ENCODE peak calls at places on chromosomes 5 and 9, in nine cellular contexts. One of them, this sample, is unnamed.

GRCh38 chr5:65480306-65480865 is 1.3 kb downstream of the ADAMTS6 start:
- DNase-seq in left cardiac atrium: peak; percentile 73
- DNase-seq in LoVo: peak; percentile 55
- DNase-seq in amygdala: peak; percentile 31
- DNase-seq in caudate nucleus: peak; percentile 23
- DNase-seq in iPS DF 6.9: no peak
- DNase-seq in mesothelial cell of epicardium: peak; percentile 30
- DNase-seq in AG09309: peak; percentile 57
- DNase-seq in stimulated activated CD4-positive, alpha-beta T cell treated with anti-CD3 and anti-CD28 coated beads, Interleukin-15, amount 100 ng/mL, for 1 hour: peak; percentile 3
- DNase-seq in this sample: no peak

GRCh38 chr5:143235423-143235822 is 168.1 kb downstream of the NR3C1 start:
- DNase-seq in left cardiac atrium: no peak
- DNase-seq in LoVo: no peak
- DNase-seq in amygdala: no peak
- DNase-seq in caudate nucleus: no peak
- DNase-seq in iPS DF 6.9: no peak
- DNase-seq in mesothelial cell of epicardium: no peak
- DNase-seq in AG09309: peak; percentile 71
- DNase-seq in stimulated activated CD4-positive, alpha-beta T cell treated with anti-CD3 and anti-CD28 coated beads, Interleukin-15, amount 100 ng/mL, for 1 hour: no peak
- DNase-seq in this sample: no peak

GRCh38 chr5:62778327-62779009 is 199.8 kb downstream of the LRRC70 start:
- DNase-seq in left cardiac atrium: no peak
- DNase-seq in LoVo: no peak
- DNase-seq in amygdala: no peak
- DNase-seq in caudate nucleus: no peak
- DNase-seq in iPS DF 6.9: peak; percentile 2
- DNase-seq in mesothelial cell of epicardium: no peak
- DNase-seq in AG09309: no peak
- DNase-seq in stimulated activated CD4-positive, alpha-beta T cell treated with anti-CD3 and anti-CD28 coated beads, Interleukin-15, amount 100 ng/mL, for 1 hour: no peak
- DNase-seq in this sample: no peak

GRCh38 chr5:172223901-172224873 is 30.2 kb downstream of the EFCAB9 start:
- DNase-seq in left cardiac atrium: no peak
- DNase-seq in LoVo: no peak
- DNase-seq in amygdala: no peak
- DNase-seq in caudate nucleus: no peak
- DNase-seq in iPS DF 6.9: no peak
- DNase-seq in mesothelial cell of epicardium: no peak
- DNase-seq in AG09309: no peak
- DNase-seq in stimulated activated CD4-positive, alpha-beta T cell treated with anti-CD3 and anti-CD28 coated beads, Interleukin-15, amount 100 ng/mL, for 1 hour: peak; percentile 22
- DNase-seq in this sample: no peak

GRCh38 chr9:1207681-1208080 is 157.5 kb downstream of the DMRT2 start:
- DNase-seq in left cardiac atrium: no peak
- DNase-seq in LoVo: no peak
- DNase-seq in amygdala: no peak
- DNase-seq in caudate nucleus: no peak
- DNase-seq in iPS DF 6.9: no peak
- DNase-seq in mesothelial cell of epicardium: no peak
- DNase-seq in AG09309: peak; percentile 84
- DNase-seq in stimulated activated CD4-positive, alpha-beta T cell treated with anti-CD3 and anti-CD28 coated beads, Interleukin-15, amount 100 ng/mL, for 1 hour: no peak
- DNase-seq in this sample: no peak

GRCh38 chr9:110599468-110599867 is 19.9 kb upstream of the SVEP1 start:
- DNase-seq in left cardiac atrium: no peak
- DNase-seq in LoVo: no peak
- DNase-seq in amygdala: no peak
- DNase-seq in caudate nucleus: no peak
- DNase-seq in iPS DF 6.9: no peak
- DNase-seq in mesothelial cell of epicardium: no peak
- DNase-seq in AG09309: no peak
- DNase-seq in stimulated activated CD4-positive, alpha-beta T cell treated with anti-CD3 and anti-CD28 coated beads, Interleukin-15, amount 100 ng/mL, for 1 hour: no peak
- DNase-seq in this sample: no peak

GRCh38 chr5:176609724-176610429 is at the start of gene GPRIN1:
- DNase-seq in left cardiac atrium: peak; percentile 58
- DNase-seq in LoVo: peak; percentile 80
- DNase-seq in amygdala: no peak
- DNase-seq in caudate nucleus: peak; percentile 34
- DNase-seq in iPS DF 6.9: no peak
- DNase-seq in mesothelial cell of epicardium: peak; percentile 65
- DNase-seq in AG09309: no peak
- DNase-seq in stimulated activated CD4-positive, alpha-beta T cell treated with anti-CD3 and anti-CD28 coated beads, Interleukin-15, amount 100 ng/mL, for 1 hour: peak; percentile 57
- DNase-seq in this sample: no peak

GRCh38 chr5:130706696-130707095 is 458.4 kb downstream of the HINT1 start:
- DNase-seq in left cardiac atrium: no peak
- DNase-seq in LoVo: no peak
- DNase-seq in amygdala: no peak
- DNase-seq in caudate nucleus: no peak
- DNase-seq in iPS DF 6.9: no peak
- DNase-seq in mesothelial cell of epicardium: no peak
- DNase-seq in AG09309: no peak
- DNase-seq in stimulated activated CD4-positive, alpha-beta T cell treated with anti-CD3 and anti-CD28 coated beads, Interleukin-15, amount 100 ng/mL, for 1 hour: no peak
- DNase-seq in this sample: no peak

GRCh38 chr5:134794136-134794535 is 35.6 kb downstream of the DDX46 start:
- DNase-seq in left cardiac atrium: no peak
- DNase-seq in LoVo: no peak
- DNase-seq in amygdala: no peak
- DNase-seq in caudate nucleus: no peak
- DNase-seq in iPS DF 6.9: no peak
- DNase-seq in mesothelial cell of epicardium: no peak
- DNase-seq in AG09309: no peak
- DNase-seq in stimulated activated CD4-positive, alpha-beta T cell treated with anti-CD3 and anti-CD28 coated beads, Interleukin-15, amount 100 ng/mL, for 1 hour: no peak
- DNase-seq in this sample: no peak

GRCh38 chr5:56693220-56693579 is 122.1 kb upstream of the MAP3K1 start:
- DNase-seq in left cardiac atrium: no peak
- DNase-seq in LoVo: no peak
- DNase-seq in amygdala: no peak
- DNase-seq in caudate nucleus: no peak
- DNase-seq in iPS DF 6.9: no peak
- DNase-seq in mesothelial cell of epicardium: no peak
- DNase-seq in AG09309: no peak
- DNase-seq in stimulated activated CD4-positive, alpha-beta T cell treated with anti-CD3 and anti-CD28 coated beads, Interleukin-15, amount 100 ng/mL, for 1 hour: peak; percentile 43
- DNase-seq in this sample: no peak

GRCh38 chr9:9791621-9792020 is 821.2 kb downstream of the PTPRD start:
- DNase-seq in left cardiac atrium: no peak
- DNase-seq in LoVo: no peak
- DNase-seq in amygdala: no peak
- DNase-seq in caudate nucleus: no peak
- DNase-seq in iPS DF 6.9: no peak
- DNase-seq in mesothelial cell of epicardium: no peak
- DNase-seq in AG09309: no peak
- DNase-seq in stimulated activated CD4-positive, alpha-beta T cell treated with anti-CD3 and anti-CD28 coated beads, Interleukin-15, amount 100 ng/mL, for 1 hour: no peak
- DNase-seq in this sample: no peak

GRCh38 chr5:40754381-40755092 is 1.2 kb downstream of the TTC33 start:
- DNase-seq in left cardiac atrium: no peak
- DNase-seq in LoVo: no peak
- DNase-seq in amygdala: no peak
- DNase-seq in caudate nucleus: no peak
- DNase-seq in iPS DF 6.9: no peak
- DNase-seq in mesothelial cell of epicardium: no peak
- DNase-seq in AG09309: no peak
- DNase-seq in stimulated activated CD4-positive, alpha-beta T cell treated with anti-CD3 and anti-CD28 coated beads, Interleukin-15, amount 100 ng/mL, for 1 hour: no peak
- DNase-seq in this sample: no peak

GRCh38 chr9:132647806-132648205 is 22.0 kb downstream of the DDX31 start:
- DNase-seq in left cardiac atrium: no peak
- DNase-seq in LoVo: no peak
- DNase-seq in amygdala: no peak
- DNase-seq in caudate nucleus: no peak
- DNase-seq in iPS DF 6.9: no peak
- DNase-seq in mesothelial cell of epicardium: no peak
- DNase-seq in AG09309: no peak
- DNase-seq in stimulated activated CD4-positive, alpha-beta T cell treated with anti-CD3 and anti-CD28 coated beads, Interleukin-15, amount 100 ng/mL, for 1 hour: no peak
- DNase-seq in this sample: no peak

This sample was measured in esophagus squamous epithelium.